ENCODE peak calls at places on chromosomes 13 and 19, in six cellular contexts. One of them, this sample, is unnamed.

GRCh38 chr19:15266683-15267082 is 34.4 kb upstream of the EPHX3 start:
- DNase-seq in breast epithelium: no peak
- DNase-seq in Peyer's patch: no peak
- DNase-seq in cardiac fibroblast: no peak
- DNase-seq in heart left ventricle: no peak
- DNase-seq in RWPE2: no peak
- DNase-seq in this sample: no peak

GRCh38 chr19:1755467-1756155 is 2.3 kb downstream of the ONECUT3 start:
- DNase-seq in breast epithelium: no peak
- DNase-seq in Peyer's patch: no peak
- DNase-seq in cardiac fibroblast: no peak
- DNase-seq in heart left ventricle: no peak
- DNase-seq in RWPE2: no peak
- DNase-seq in this sample: no peak

GRCh38 chr13:106602178-106602577 is 34.2 kb upstream of the ARGLU1 start:
- DNase-seq in breast epithelium: no peak
- DNase-seq in Peyer's patch: no peak
- DNase-seq in cardiac fibroblast: no peak
- DNase-seq in heart left ventricle: no peak
- DNase-seq in RWPE2: no peak
- DNase-seq in this sample: no peak

GRCh38 chr13:75196112-75196855 is 285.7 kb downstream of the TBC1D4 start:
- DNase-seq in breast epithelium: no peak
- DNase-seq in Peyer's patch: no peak
- DNase-seq in cardiac fibroblast: peak; percentile 89
- DNase-seq in heart left ventricle: no peak
- DNase-seq in RWPE2: no peak
- DNase-seq in this sample: no peak

GRCh38 chr13:34942732-34943674 is 933 bp downstream of the NBEA start:
- DNase-seq in breast epithelium: no peak
- DNase-seq in Peyer's patch: peak; percentile 44
- DNase-seq in cardiac fibroblast: no peak
- DNase-seq in heart left ventricle: peak; percentile 28
- DNase-seq in RWPE2: no peak
- DNase-seq in this sample: no peak

GRCh38 chr13:87128006-87128405 is 543.2 kb upstream of the SLITRK5 start:
- DNase-seq in breast epithelium: no peak
- DNase-seq in Peyer's patch: no peak
- DNase-seq in cardiac fibroblast: peak; percentile 5
- DNase-seq in heart left ventricle: no peak
- DNase-seq in RWPE2: no peak
- DNase-seq in this sample: no peak

GRCh38 chr19:36089847-36090246 is 21.1 kb upstream of the OVOL3 start:
- DNase-seq in breast epithelium: no peak
- DNase-seq in Peyer's patch: no peak
- DNase-seq in cardiac fibroblast: no peak
- DNase-seq in heart left ventricle: no peak
- DNase-seq in RWPE2: no peak
- DNase-seq in this sample: no peak

GRCh38 chr13:77053192-77053591 is 26.2 kb upstream of the FBXL3 start:
- DNase-seq in breast epithelium: no peak
- DNase-seq in Peyer's patch: no peak
- DNase-seq in cardiac fibroblast: no peak
- DNase-seq in heart left ventricle: no peak
- DNase-seq in RWPE2: no peak
- DNase-seq in this sample: no peak

GRCh38 chr13:26914624-26915023 is 154.0 kb upstream of the GPR12 start:
- DNase-seq in breast epithelium: no peak
- DNase-seq in Peyer's patch: no peak
- DNase-seq in cardiac fibroblast: no peak
- DNase-seq in heart left ventricle: no peak
- DNase-seq in RWPE2: no peak
- DNase-seq in this sample: no peak

GRCh38 chr13:24168392-24168750 is 7.9 kb downstream of the SPATA13 start:
- DNase-seq in breast epithelium: no peak
- DNase-seq in Peyer's patch: no peak
- DNase-seq in cardiac fibroblast: no peak
- DNase-seq in heart left ventricle: no peak
- DNase-seq in RWPE2: no peak
- DNase-seq in this sample: no peak

GRCh38 chr13:98270819-98271218 is 93.8 kb upstream of the RNF113B start:
- DNase-seq in breast epithelium: no peak
- DNase-seq in Peyer's patch: no peak
- DNase-seq in cardiac fibroblast: peak; percentile 29
- DNase-seq in heart left ventricle: no peak
- DNase-seq in RWPE2: no peak
- DNase-seq in this sample: no peak

GRCh38 chr13:111270765-111271164 is 49.7 kb upstream of the TEX29 start:
- DNase-seq in breast epithelium: no peak
- DNase-seq in Peyer's patch: no peak
- DNase-seq in cardiac fibroblast: peak; percentile 69
- DNase-seq in heart left ventricle: no peak
- DNase-seq in RWPE2: no peak
- DNase-seq in this sample: no peak

GRCh38 chr19:41327499-41328156 is 17.7 kb downstream of the CCDC97 start:
- DNase-seq in breast epithelium: peak; percentile 78
- DNase-seq in Peyer's patch: peak; percentile 84
- DNase-seq in cardiac fibroblast: peak; percentile 32
- DNase-seq in heart left ventricle: peak; percentile 84
- DNase-seq in RWPE2: peak; percentile 93
- DNase-seq in this sample: no peak

GRCh38 chr13:90015565-90016507 is 1331.7 kb upstream of the MIR17HG start:
- DNase-seq in breast epithelium: no peak
- DNase-seq in Peyer's patch: no peak
- DNase-seq in cardiac fibroblast: peak; percentile 2
- DNase-seq in heart left ventricle: no peak
- DNase-seq in RWPE2: no peak
- DNase-seq in this sample: no peak

GRCh38 chr13:38819053-38819452 is 132.2 kb downstream of the FREM2 start:
- DNase-seq in breast epithelium: no peak
- DNase-seq in Peyer's patch: no peak
- DNase-seq in cardiac fibroblast: no peak
- DNase-seq in heart left ventricle: no peak
- DNase-seq in RWPE2: no peak
- DNase-seq in this sample: no peak

GRCh38 chr13:112879283-112879833 is 89.7 kb upstream of the MCF2L start:
- DNase-seq in breast epithelium: no peak
- DNase-seq in Peyer's patch: peak; percentile 23
- DNase-seq in cardiac fibroblast: peak; percentile 9
- DNase-seq in heart left ventricle: no peak
- DNase-seq in RWPE2: peak; percentile 43
- DNase-seq in this sample: peak; percentile 11

GRCh38 chr13:47794963-47795362 is 206.1 kb downstream of the SUCLA2 start:
- DNase-seq in breast epithelium: no peak
- DNase-seq in Peyer's patch: no peak
- DNase-seq in cardiac fibroblast: peak; percentile 20
- DNase-seq in heart left ventricle: no peak
- DNase-seq in RWPE2: no peak
- DNase-seq in this sample: no peak

GRCh38 chr13:21686761-21687391 is 16.0 kb downstream of the FGF9 start:
- DNase-seq in breast epithelium: no peak
- DNase-seq in Peyer's patch: no peak
- DNase-seq in cardiac fibroblast: no peak
- DNase-seq in heart left ventricle: no peak
- DNase-seq in RWPE2: no peak
- DNase-seq in this sample: no peak

GRCh38 chr19:12843999-12844732 is 5.9 kb downstream of the MAST1 start:
- DNase-seq in breast epithelium: no peak
- DNase-seq in Peyer's patch: no peak
- DNase-seq in cardiac fibroblast: no peak
- DNase-seq in heart left ventricle: no peak
- DNase-seq in RWPE2: no peak
- DNase-seq in this sample: no peak

GRCh38 chr19:47587295-47587694 is 14.3 kb upstream of the ZNF541 start:
- DNase-seq in breast epithelium: no peak
- DNase-seq in Peyer's patch: no peak
- DNase-seq in cardiac fibroblast: peak; percentile 60
- DNase-seq in heart left ventricle: no peak
- DNase-seq in RWPE2: no peak
- DNase-seq in this sample: no peak

GRCh38 chr13:27174766-27175455 is 3.3 kb upstream of the USP12 start:
- DNase-seq in breast epithelium: no peak
- DNase-seq in Peyer's patch: no peak
- DNase-seq in cardiac fibroblast: peak; percentile 48
- DNase-seq in heart left ventricle: no peak
- DNase-seq in RWPE2: no peak
- DNase-seq in this sample: no peak

GRCh38 chr13:28830580-28830979 is 10.4 kb downstream of the MTUS2 start:
- DNase-seq in breast epithelium: no peak
- DNase-seq in Peyer's patch: no peak
- DNase-seq in cardiac fibroblast: no peak
- DNase-seq in heart left ventricle: no peak
- DNase-seq in RWPE2: no peak
- DNase-seq in this sample: no peak

GRCh38 chr13:48446454-48446853 is 33.5 kb upstream of the LPAR6 start:
- DNase-seq in breast epithelium: no peak
- DNase-seq in Peyer's patch: no peak
- DNase-seq in cardiac fibroblast: peak; percentile 85
- DNase-seq in heart left ventricle: no peak
- DNase-seq in RWPE2: no peak
- DNase-seq in this sample: no peak

GRCh38 chr13:112861876-112862615 is 107.0 kb upstream of the MCF2L start:
- DNase-seq in breast epithelium: no peak
- DNase-seq in Peyer's patch: no peak
- DNase-seq in cardiac fibroblast: no peak
- DNase-seq in heart left ventricle: no peak
- DNase-seq in RWPE2: no peak
- DNase-seq in this sample: no peak

GRCh38 chr19:49857834-49858590 is 7.1 kb downstream of the PTOV1 start:
- DNase-seq in breast epithelium: no peak
- DNase-seq in Peyer's patch: no peak
- DNase-seq in cardiac fibroblast: no peak
- DNase-seq in heart left ventricle: no peak
- DNase-seq in RWPE2: no peak
- DNase-seq in this sample: no peak
- TF ChIP-seq CTCF in breast epithelium: no peak
- TF ChIP-seq CTCF in Peyer's patch: no peak
- TF ChIP-seq CTCF in cardiac fibroblast: no peak
- TF ChIP-seq CTCF in heart left ventricle: no peak
- TF ChIP-seq CTCF in RWPE2: no peak
- TF ChIP-seq CTCF in this sample: no peak

GRCh38 chr13:43448605-43449004 is 338.2 kb downstream of the ENOX1 start:
- DNase-seq in breast epithelium: no peak
- DNase-seq in Peyer's patch: no peak
- DNase-seq in cardiac fibroblast: no peak
- DNase-seq in heart left ventricle: no peak
- DNase-seq in RWPE2: no peak
- DNase-seq in this sample: no peak
- H3K4me3 ChIP-seq in breast epithelium: no peak overlapping the region
- H3K4me3 ChIP-seq in Peyer's patch: no peak overlapping the region
- H3K4me3 ChIP-seq in cardiac fibroblast: no peak overlapping the region
- H3K4me3 ChIP-seq in heart left ventricle: no peak overlapping the region
- H3K4me3 ChIP-seq in RWPE2: no peak overlapping the region
- H3K4me3 ChIP-seq in this sample: no peak overlapping the region

GRCh38 chr13:67094952-67095351 is 135.2 kb downstream of the PCDH9 start:
- DNase-seq in breast epithelium: no peak
- DNase-seq in Peyer's patch: no peak
- DNase-seq in cardiac fibroblast: peak; percentile 53
- DNase-seq in heart left ventricle: no peak
- DNase-seq in RWPE2: no peak
- DNase-seq in this sample: no peak
- TF ChIP-seq CTCF in breast epithelium: no peak
- TF ChIP-seq CTCF in Peyer's patch: no peak
- TF ChIP-seq CTCF in cardiac fibroblast: no peak
- TF ChIP-seq CTCF in heart left ventricle: no peak
- TF ChIP-seq CTCF in RWPE2: no peak
- TF ChIP-seq CTCF in this sample: no peak

GRCh38 chr19:45245826-45246225 is 619 bp upstream of the EXOC3L2 start:
- DNase-seq in breast epithelium: no peak
- DNase-seq in Peyer's patch: no peak
- DNase-seq in cardiac fibroblast: peak; percentile 4
- DNase-seq in heart left ventricle: no peak
- DNase-seq in RWPE2: no peak
- DNase-seq in this sample: no peak
- H3K4me3 ChIP-seq in breast epithelium: no peak overlapping the region
- H3K4me3 ChIP-seq in Peyer's patch: no peak overlapping the region
- H3K4me3 ChIP-seq in cardiac fibroblast: no peak overlapping the region
- H3K4me3 ChIP-seq in heart left ventricle: no peak overlapping the region
- H3K4me3 ChIP-seq in RWPE2: no peak overlapping the region
- H3K4me3 ChIP-seq in this sample: no peak overlapping the region

GRCh38 chr19:19538077-19538764 is at the start of gene CILP2:
- DNase-seq in breast epithelium: no peak
- DNase-seq in Peyer's patch: no peak
- DNase-seq in cardiac fibroblast: no peak
- DNase-seq in heart left ventricle: no peak
- DNase-seq in RWPE2: peak; percentile 73
- DNase-seq in this sample: peak; percentile 60
- TF ChIP-seq CTCF in breast epithelium: peak; percentile 15
- TF ChIP-seq CTCF in Peyer's patch: no peak
- TF ChIP-seq CTCF in cardiac fibroblast: no peak
- TF ChIP-seq CTCF in heart left ventricle: no peak
- TF ChIP-seq CTCF in RWPE2: no peak
- TF ChIP-seq CTCF in this sample: no peak

GRCh38 chr19:4279530-4280422 is 710 bp downstream of the SHD start:
- DNase-seq in breast epithelium: no peak
- DNase-seq in Peyer's patch: no peak
- DNase-seq in cardiac fibroblast: no peak
- DNase-seq in heart left ventricle: no peak
- DNase-seq in RWPE2: no peak
- DNase-seq in this sample: no peak
- H3K4me3 ChIP-seq in breast epithelium: no peak overlapping the region
- H3K4me3 ChIP-seq in Peyer's patch: peak overlapping the region; percentile 43
- H3K4me3 ChIP-seq in cardiac fibroblast: no peak overlapping the region
- H3K4me3 ChIP-seq in heart left ventricle: peak overlapping the region; percentile 18
- H3K4me3 ChIP-seq in RWPE2: no peak overlapping the region
- H3K4me3 ChIP-seq in this sample: peak overlapping the region; percentile 42